ENCODE peak calls at places on chromosomes 1 and 21, in five cellular contexts. P is activated B cell treated with CpG ODN at 0.5 μM for 24 hours, F is neural crest cell, A is epithelial cell of esophagus, E is cardiac muscle cell. M is an unnamed sample.

GRCh38 chr1:31510853-31511789 is 65.2 kb upstream of the TINAGL1 start:
- DNase-seq in A (peak; percentile 54), F (no peak), E (no peak), P (no peak), M (no peak)

GRCh38 chr1:15099441-15100137 is 54.0 kb upstream of the TMEM51 start:
- DNase-seq in A (no peak), E (no peak), F (no peak), P (no peak), M (no peak)

GRCh38 chr1:192448026-192448578 is 127.5 kb upstream of the RGS1 start:
- DNase-seq in E (no peak), F (no peak), P (no peak), A (no peak), M (no peak)

GRCh38 chr1:21926814-21927530 is 10.1 kb downstream of the HSPG2 start:
- DNase-seq in P (no peak), E (no peak), A (no peak), F (no peak), M (no peak)

GRCh38 chr1:208149776-208150514 is 94.2 kb downstream of the PLXNA2 start:
- DNase-seq in F (no peak), E (peak; percentile 40), P (no peak), A (no peak), M (no peak)

GRCh38 chr1:156608981-156609380 is 7.7 kb upstream of the GPATCH4 start:
- DNase-seq in A (peak; percentile 63), E (peak; percentile 60), F (no peak), P (no peak), M (peak; percentile 28)

GRCh38 chr1:58905628-58906256 is 121.9 kb upstream of the JUN start:
- DNase-seq in P (no peak), E (no peak), F (no peak), A (no peak), M (no peak)

GRCh38 chr1:198669023-198669698 is 30.3 kb downstream of the PTPRC start:
- DNase-seq in F (no peak), P (no peak), A (peak; percentile 91), E (no peak), M (no peak)

GRCh38 chr1:41783189-41783639 is 135.5 kb downstream of the HIVEP3 start:
- DNase-seq in F (no peak), P (no peak), E (no peak), A (peak; percentile 93), M (no peak)

GRCh38 chr1:29259802-29260441 is 23.6 kb downstream of the PTPRU start:
- DNase-seq in A (peak; percentile 41), F (peak; percentile 30), P (peak; percentile 29), E (peak; percentile 76), M (no peak)

GRCh38 chr21:39066829-39067785 is 116.1 kb downstream of the PSMG1 start:
- DNase-seq in P (no peak), F (no peak), A (no peak), E (no peak), M (no peak)

GRCh38 chr21:39120876-39121599 is 62.2 kb downstream of the PSMG1 start:
- DNase-seq in P (no peak), F (no peak), E (peak; percentile 28), A (no peak), M (no peak)

GRCh38 chr1:208381481-208381880 is 137.3 kb upstream of the PLXNA2 start:
- DNase-seq in F (no peak), A (no peak), E (no peak), P (no peak), M (no peak)

GRCh38 chr1:35164893-35165292 is 28.1 kb downstream of the SFPQ start:
- DNase-seq in P (no peak), F (no peak), E (no peak), A (no peak), M (no peak)

GRCh38 chr1:232578681-232579195 is 51.2 kb downstream of the SIPA1L2 start:
- DNase-seq in A (no peak), F (no peak), P (no peak), E (no peak), M (no peak)

GRCh38 chr1:241614144-241614543 is 26.0 kb downstream of the CHML start:
- DNase-seq in F (no peak), A (no peak), E (no peak), P (no peak), M (no peak)

GRCh38 chr1:41239988-41240610 is 2.0 kb downstream of the SCMH1 start:
- DNase-seq in F (no peak), A (peak; percentile 56), E (no peak), P (no peak), M (no peak)

GRCh38 chr1:222974496-222974895 is 159.7 kb downstream of the DISP1 start:
- DNase-seq in P (no peak), E (no peak), A (peak; percentile 15), F (no peak), M (no peak)

DNA sequence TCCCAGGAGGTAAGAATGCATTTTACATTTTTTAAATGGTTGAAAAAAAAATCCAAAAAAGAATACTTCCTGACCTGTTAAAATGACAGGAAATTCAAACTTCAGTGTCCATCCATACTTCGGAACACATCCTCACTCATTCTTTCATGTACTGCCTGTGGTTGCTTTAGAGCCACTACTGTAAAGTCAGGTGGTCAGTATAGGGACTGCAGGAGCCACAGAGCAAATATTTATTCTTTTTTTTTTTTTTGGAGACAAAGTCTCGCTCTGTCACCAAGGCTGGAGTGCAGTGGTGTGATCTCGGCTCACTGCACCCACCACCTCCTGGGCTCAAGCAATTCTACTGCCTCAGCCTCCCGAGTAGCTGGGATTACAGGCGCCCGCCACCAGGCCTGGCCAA is 124.7 kb downstream of the CLIC6 start:
- DNase-seq in A (no peak), E (no peak), F (no peak), P (no peak), M (no peak)
- TF ChIP-seq CTCF in A (no peak), E (no peak), F (no peak), P (no peak), M (no peak)

GRCh38 chr1:18972531-18972930 is 16.1 kb upstream of the IFFO2 start:
- DNase-seq in A (peak; percentile 43), E (no peak), F (no peak), P (no peak), M (no peak)
- TF ChIP-seq CTCF in A (peak; percentile 38), E (peak; percentile 29), F (peak; percentile 27), P (no peak), M (no peak)

GRCh38 chr1:181919729-181919991 is 141.9 kb downstream of the ZNF648 start:
- DNase-seq in P (no peak), F (no peak), E (no peak), A (no peak), M (no peak)
- TF ChIP-seq CTCF in P (no peak), F (no peak), E (no peak), A (no peak), M (peak; percentile 22)

GRCh38 chr21:31991356-31992331 is 118.8 kb downstream of the HUNK start:
- DNase-seq in F (no peak), P (no peak), E (no peak), A (no peak), M (no peak)
- TF ChIP-seq CTCF in F (no peak), P (no peak), E (no peak), A (no peak), M (no peak)

GRCh38 chr1:182301467-182302198 is 90.0 kb downstream of the GLUL start:
- DNase-seq in E (peak; percentile 20), P (no peak), A (peak; percentile 50), F (no peak), M (no peak)
- TF ChIP-seq CTCF in E (peak; percentile 19), P (no peak), A (no peak), F (no peak), M (no peak)

GRCh38 chr21:26769613-26770188 is 75.5 kb downstream of the ADAMTS1 start:
- DNase-seq in P (no peak), F (no peak), E (peak; percentile 50), A (peak; percentile 58), M (no peak)
- TF ChIP-seq CTCF in P (no peak), F (peak; percentile 75), E (peak; percentile 54), A (peak; percentile 49), M (peak; percentile 67)

GRCh38 chr21:43622796-43623195 is 36.5 kb downstream of the HSF2BP start:
- DNase-seq in E (no peak), P (no peak), A (peak; percentile 81), F (no peak), M (no peak)

GRCh38 chr21:43618940-43619339 is 40.3 kb downstream of the HSF2BP start:
- DNase-seq in E (no peak), P (no peak), F (no peak), A (no peak), M (no peak)

GRCh38 chr21:43623588-43623987 is 35.7 kb downstream of the HSF2BP start:
- DNase-seq in P (no peak), F (no peak), A (no peak), E (no peak), M (no peak)

GRCh38 chr21:43619344-43619743 is 39.9 kb downstream of the HSF2BP start:
- DNase-seq in F (no peak), A (no peak), P (no peak), E (no peak), M (no peak)

GRCh38 chr21:43619856-43620255 is 39.4 kb downstream of the HSF2BP start:
- DNase-seq in P (no peak), A (no peak), F (no peak), E (no peak), M (no peak)
- TF ChIP-seq CTCF in P (no peak), A (peak; percentile 41), F (peak; percentile 37), E (peak; percentile 8), M (no peak)

GRCh38 chr1:201498621-201499020 is 8.3 kb downstream of the CSRP1 start:
- DNase-seq in A (no peak), E (no peak), P (no peak), F (no peak), M (no peak)
- TF ChIP-seq CTCF in A (no peak), E (peak; percentile 6), P (no peak), F (no peak), M (no peak)

M was measured in progenitor cell of endocrine pancreas.